ENCODE peak calls at places on chromosomes 13 and 19, in ten cellular contexts. K is tibial nerve, R is HepG2, Y is GM12892, Z is testis, A is adrenal gland, L is lower leg skin, D is body of pancreas, T is transverse colon, E is spleen. F is an unnamed sample.

GRCh38 chr13:95207769-95208366 is 93.4 kb downstream of the ABCC4 start:
- DNase-seq in K (no peak), R (no peak), Y (no peak), Z (no peak), A (no peak), L (no peak), D (no peak), T (no peak), E (no peak), F (peak; percentile 67)

GRCh38 chr13:27203854-27204253 is 32.2 kb upstream of the USP12 start:
- DNase-seq in K (no peak), R (peak; percentile 14), Y (no peak), Z (no peak), A (no peak), L (no peak), D (peak; percentile 15), T (no peak), E (no peak), F (peak; percentile 35)

GRCh38 chr13:60759499-60759898 is 362.5 kb downstream of the TDRD3 start:
- DNase-seq in K (no peak), R (peak; percentile 3), Y (no peak), Z (no peak), A (peak; percentile 49), L (no peak), D (peak; percentile 30), T (no peak), E (no peak), F (peak; percentile 72)

GRCh38 chr13:35833571-35834305 is 297.4 kb downstream of the DCLK1 start:
- DNase-seq in K (no peak), R (no peak), Y (no peak), Z (no peak), A (no peak), L (no peak), D (no peak), T (no peak), E (no peak), F (no peak)

GRCh38 chr13:59745395-59745788 is 418.3 kb downstream of the DIAPH3 start:
- DNase-seq in K (no peak), R (peak; percentile 25), Y (no peak), Z (no peak), A (no peak), L (no peak), D (no peak), T (no peak), E (no peak), F (no peak)

GRCh38 chr19:48568345-48568886 is 16.4 kb downstream of the SULT2B1 start:
- DNase-seq in K (peak; percentile 56), R (peak; percentile 61), Y (no peak), Z (peak; percentile 90), A (peak; percentile 95), L (peak; percentile 82), D (peak; percentile 86), T (peak; percentile 73), E (no peak), F (no peak)

GRCh38 chr19:7860902-7861618 is 13.1 kb downstream of the PRR36 start:
- DNase-seq in K (no peak), R (no peak), Y (no peak), Z (no peak), A (no peak), L (no peak), D (no peak), T (no peak), E (no peak), F (no peak)

GRCh38 chr19:10651821-10652220 is 2.3 kb upstream of the ILF3 start:
- DNase-seq in K (no peak), R (no peak), Y (no peak), Z (no peak), A (no peak), L (no peak), D (no peak), T (no peak), E (no peak), F (no peak)

GRCh38 chr13:44160549-44161278 is 212.9 kb upstream of the SERP2 start:
- DNase-seq in K (no peak), R (no peak), Y (no peak), Z (no peak), A (no peak), L (no peak), D (no peak), T (no peak), E (no peak), F (no peak)

GRCh38 chr13:31945202-31945978 is 86.2 kb upstream of the FRY start:
- DNase-seq in K (peak; percentile 31), R (no peak), Y (no peak), Z (peak; percentile 38), A (peak; percentile 70), L (peak; percentile 75), D (peak; percentile 85), T (peak; percentile 27), E (no peak), F (no peak)

GRCh38 chr19:36997843-36998235 is 80.4 kb upstream of the ZNF420 start:
- DNase-seq in K (no peak), R (no peak), Y (no peak), Z (no peak), A (no peak), L (no peak), D (no peak), T (no peak), E (no peak), F (no peak)

GRCh38 chr19:58059003-58059671 is at the start of gene ZNF135:
- DNase-seq in K (peak; percentile 69), R (no peak), Y (no peak), Z (peak; percentile 90), A (peak; percentile 74), L (peak; percentile 74), D (peak; percentile 86), T (peak; percentile 79), E (peak; percentile 89), F (no peak)

GRCh38 chr19:1634938-1635243 is 17.5 kb downstream of the TCF3 start:
- DNase-seq in K (no peak), R (no peak), Y (no peak), Z (no peak), A (no peak), L (no peak), D (no peak), T (no peak), E (no peak), F (no peak)
- TF ChIP-seq POLR2A in K (no peak), R (no peak), Y (peak; percentile 28), Z (no peak), A (no peak), L (no peak), D (no peak), T (no peak), E (no peak), F (no peak)

GRCh38 chr13:38086013-38086412 is 216.4 kb upstream of the TRPC4 start:
- DNase-seq in K (no peak), R (no peak), Y (no peak), Z (no peak), A (no peak), L (no peak), D (no peak), T (no peak), E (no peak), F (no peak)

GRCh38 chr13:38090913-38091312 is 221.3 kb upstream of the TRPC4 start:
- DNase-seq in K (no peak), R (no peak), Y (no peak), Z (no peak), A (no peak), L (no peak), D (no peak), T (no peak), E (no peak), F (no peak)

DNA sequence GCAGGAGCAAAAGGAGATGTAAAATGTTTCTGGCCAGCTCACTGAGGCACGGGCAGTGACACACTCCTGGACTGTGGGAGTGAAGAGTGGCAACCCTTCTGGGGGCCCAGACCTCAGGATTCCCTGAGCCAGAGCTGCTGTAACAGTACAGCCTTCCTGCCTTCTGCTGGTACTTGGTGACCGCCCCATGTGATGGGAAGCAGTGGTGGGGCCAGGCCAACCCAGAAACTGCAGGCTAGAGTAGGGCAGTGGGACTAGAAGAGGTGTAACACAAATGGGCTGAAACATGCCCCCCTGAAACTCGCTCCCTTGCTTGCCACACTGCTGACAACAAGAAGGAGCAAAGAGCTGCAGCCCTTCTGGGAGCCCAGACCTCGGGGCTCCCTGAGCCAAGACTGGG is 217.1 kb upstream of the TRPC4 start:
- DNase-seq in K (no peak), R (no peak), Y (no peak), Z (no peak), A (no peak), L (no peak), D (no peak), T (no peak), E (no peak), F (no peak)
- TF ChIP-seq POLR2A in K (no peak), R (no peak), Y (no peak), Z (no peak), A (no peak), L (no peak), D (no peak), T (no peak), E (no peak), F (no peak)

DNA sequence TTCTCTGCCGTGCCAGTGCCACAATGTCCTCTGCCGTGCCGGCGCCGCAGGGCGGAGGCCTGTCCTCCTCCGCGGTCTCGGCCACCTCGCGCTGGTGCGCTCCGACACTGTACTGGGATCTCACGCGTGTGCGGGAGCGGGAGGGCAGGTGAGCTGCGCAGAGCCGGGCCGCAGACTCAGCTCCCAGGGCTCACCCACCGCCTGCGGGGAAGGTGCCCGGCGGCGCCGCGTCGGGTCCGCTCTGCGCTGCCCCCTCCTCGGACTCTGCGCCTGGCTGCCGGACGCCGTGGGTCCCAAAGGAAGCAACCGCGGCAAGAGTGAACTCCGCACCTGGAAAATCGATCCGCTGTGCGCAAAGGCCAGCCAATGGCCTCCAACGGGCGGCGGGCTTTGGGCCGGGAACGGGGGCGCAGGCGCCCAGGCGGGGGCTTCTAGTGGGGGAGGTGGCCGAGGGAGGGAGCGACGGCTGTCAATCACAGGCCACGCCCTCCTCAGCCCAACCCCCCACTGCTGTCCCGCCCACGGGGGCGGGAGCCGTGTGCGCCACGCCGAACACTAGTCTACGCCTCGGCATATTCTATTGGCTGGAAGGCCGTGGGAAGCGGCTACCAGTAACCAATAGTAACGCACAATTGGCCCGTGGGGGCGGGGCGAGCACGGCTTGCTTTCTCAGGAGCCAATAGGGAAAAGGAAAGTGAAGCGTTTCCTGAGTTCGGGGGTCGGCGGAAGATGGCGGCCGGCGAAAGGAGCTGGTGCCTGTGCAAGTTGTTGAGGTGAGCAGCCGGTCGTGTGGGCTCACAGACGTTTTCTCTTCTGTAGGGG is at the start of gene ALG11:
- DNase-seq in K (peak; percentile 99), R (peak; percentile 97), Y (peak; percentile 92), Z (peak; percentile 100), A (peak; percentile 99), L (peak; percentile 99), D (peak; percentile 99), T (peak; percentile 100), E (peak; percentile 98), F (peak; percentile 98)
- TF ChIP-seq POLR2A in K (no peak), R (peak; percentile 90), Y (peak; percentile 90), Z (no peak), A (peak; percentile 56), L (peak; percentile 7), D (peak; percentile 14), T (peak; percentile 58), E (peak; percentile 34), F (peak; percentile 89)

DNA sequence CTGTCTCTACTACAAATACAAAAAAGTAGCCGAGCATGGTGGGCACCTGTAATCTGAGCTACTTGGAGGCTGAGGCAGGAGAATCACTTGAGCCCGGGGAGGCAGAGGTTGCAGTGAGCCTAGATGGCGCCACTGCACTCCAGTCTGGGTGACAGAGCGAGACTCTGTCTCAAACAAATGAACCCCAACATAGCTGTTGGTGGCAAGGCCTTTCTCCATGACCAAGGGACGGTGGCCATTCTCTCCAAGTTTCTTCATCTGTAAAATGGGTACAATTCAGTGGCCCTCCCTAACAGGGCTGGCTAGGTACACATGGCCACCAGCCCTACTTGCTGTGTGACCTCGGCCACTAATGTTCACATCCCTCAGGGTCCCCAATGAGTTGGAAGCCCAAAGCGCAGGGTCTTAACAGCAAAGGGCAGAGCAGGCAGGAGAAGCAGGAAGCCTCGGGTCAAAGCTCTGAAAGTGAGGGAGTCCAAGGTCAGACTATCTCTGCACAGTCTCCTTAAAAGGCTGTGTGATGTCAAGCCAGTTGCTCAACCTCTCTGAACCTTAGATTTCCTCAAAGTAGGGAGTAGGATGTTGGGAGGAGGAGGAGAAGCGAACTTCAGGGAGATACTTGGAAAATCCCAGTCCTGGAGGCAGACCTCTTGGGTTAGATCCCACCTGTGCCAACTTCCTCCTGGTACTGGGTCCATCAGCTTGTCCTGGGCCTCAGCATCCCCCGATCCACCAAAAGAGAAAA is 2.7 kb downstream of the JUND start:
- DNase-seq in K (no peak), R (no peak), Y (no peak), Z (no peak), A (no peak), L (no peak), D (peak; percentile 36), T (peak; percentile 55), E (peak; percentile 81), F (peak; percentile 70)
- TF ChIP-seq POLR2A in K (no peak), R (peak; percentile 12), Y (no peak), Z (no peak), A (no peak), L (no peak), D (peak; percentile 30), T (peak; percentile 5), E (no peak), F (peak; percentile 55)